ENCODE peak calls at places on chromosomes 1 and 21, in ten cellular contexts. G is activated T-cell treated with anti-CD3 and anti-CD28 coated beads, Interleukin-2, amount 50 U/mL, for 1 hour; U is HFF-Myc; E is hippocampal formation; X is CD4-positive, alpha-beta T cell; S is caudate nucleus; Q is OCI-M1; H is fibroblast of lung; C is NCI-H1417; J is stromal cell of bone marrow. T is an unnamed sample.
A peak's percentile ranks its signal among the peaks of the same experiment; 100 is the strongest.

GRCh38 chr1:83756984-83757717 is 241.8 kb downstream of the TTLL7 start:
- DNase-seq in J (no peak), E (no peak), H (no peak), G (no peak), U (no peak), Q (no peak), X (no peak), C (no peak), S (no peak), T (no peak)

GRCh38 chr1:185646202-185646683 is 87.9 kb upstream of the HMCN1 start:
- DNase-seq in C (peak; percentile 18), H (peak; percentile 99), Q (peak; percentile 45), U (peak; percentile 97), S (no peak), X (no peak), G (no peak), E (peak; percentile 13), J (peak; percentile 95), T (peak; percentile 73)

GRCh38 chr1:169060010-169060722 is 46.3 kb upstream of the ATP1B1 start:
- DNase-seq in X (no peak), U (no peak), C (no peak), G (no peak), E (no peak), J (peak; percentile 15), S (no peak), Q (peak; percentile 38), H (no peak), T (no peak)

GRCh38 chr1:192516776-192517297 is 58.7 kb upstream of the RGS1 start:
- DNase-seq in H (peak; percentile 68), C (no peak), E (no peak), S (no peak), Q (peak; percentile 95), U (no peak), J (no peak), G (no peak), X (peak; percentile 28), T (peak; percentile 24)

GRCh38 chr1:62746809-62747138 is 37.2 kb upstream of the ATG4C start:
- DNase-seq in X (no peak), J (no peak), C (no peak), Q (no peak), U (no peak), H (no peak), S (no peak), G (no peak), E (no peak), T (no peak)

GRCh38 chr1:153400244-153400643 is 9.4 kb upstream of the S100A8 start:
- DNase-seq in Q (peak; percentile 51), J (no peak), X (no peak), G (no peak), H (no peak), U (no peak), E (no peak), C (peak; percentile 39), S (no peak), T (no peak)

GRCh38 chr1:115648717-115649691 is 7.2 kb downstream of the VANGL1 start:
- DNase-seq in E (no peak), U (no peak), H (no peak), J (no peak), Q (peak; percentile 16), X (no peak), G (no peak), S (no peak), C (no peak), T (no peak)

GRCh38 chr1:11571906-11572616 is 82.2 kb downstream of the FBXO2 start:
- DNase-seq in H (no peak), E (no peak), C (no peak), J (no peak), Q (peak; percentile 34), U (no peak), G (no peak), X (no peak), S (no peak), T (no peak)

GRCh38 chr1:197998110-197998509 is 80.9 kb downstream of the LHX9 start:
- DNase-seq in H (no peak), J (no peak), U (no peak), E (no peak), S (no peak), C (no peak), X (no peak), Q (no peak), G (no peak), T (no peak)

GRCh38 chr1:43067233-43067745 is 104.8 kb downstream of the EBNA1BP2 start:
- DNase-seq in Q (no peak), H (no peak), C (no peak), J (no peak), X (no peak), U (no peak), S (no peak), G (no peak), E (no peak), T (no peak)

GRCh38 chr1:52636701-52637695 is 4.0 kb downstream of the SHISAL2A start:
- DNase-seq in S (no peak), C (no peak), X (peak; percentile 58), J (no peak), Q (no peak), H (no peak), G (peak; percentile 76), E (no peak), U (no peak), T (no peak)

GRCh38 chr1:245717611-245718010 is 562.8 kb downstream of the KIF26B start:
- DNase-seq in S (no peak), Q (no peak), G (no peak), H (no peak), U (no peak), X (no peak), J (no peak), C (no peak), E (no peak), T (no peak)

GRCh38 chr1:208189716-208190115 is 54.5 kb downstream of the PLXNA2 start:
- DNase-seq in E (no peak), S (no peak), H (peak; percentile 43), C (no peak), J (no peak), X (no peak), Q (no peak), U (no peak), G (no peak), T (no peak)

GRCh38 chr21:39525129-39525528 is 73.4 kb downstream of the SH3BGR start:
- DNase-seq in Q (no peak), J (no peak), G (no peak), E (no peak), C (no peak), X (no peak), U (no peak), H (no peak), S (no peak), T (no peak)

GRCh38 chr1:18956189-18957135 is at the start of gene IFFO2:
- DNase-seq in J (peak; percentile 85), S (peak; percentile 95), X (peak; percentile 98), E (peak; percentile 96), C (peak; percentile 83), H (peak; percentile 84), U (peak; percentile 77), G (peak; percentile 100), Q (peak; percentile 94), T (peak; percentile 99)

GRCh38 chr1:96641292-96641691 is 80.3 kb upstream of the PTBP2 start:
- DNase-seq in X (no peak), H (peak; percentile 8), E (no peak), G (no peak), C (no peak), Q (no peak), S (no peak), J (peak; percentile 65), U (no peak), T (no peak)

GRCh38 chr1:147527941-147528936 is 13.1 kb upstream of the BCL9 start:
- DNase-seq in U (no peak), G (no peak), Q (no peak), X (no peak), J (no peak), S (no peak), C (no peak), H (no peak), E (no peak), T (no peak)

GRCh38 chr1:212525479-212526110 is 83.0 kb upstream of the ATF3 start:
- DNase-seq in G (no peak), J (no peak), S (no peak), U (no peak), C (no peak), H (peak; percentile 75), Q (no peak), E (no peak), X (no peak), T (no peak)

GRCh38 chr21:15243356-15243755 is 178.6 kb upstream of the NRIP1 start:
- DNase-seq in H (no peak), E (no peak), S (no peak), U (no peak), G (no peak), C (no peak), X (no peak), J (no peak), Q (no peak), T (no peak)